ENCODE peak calls at places on chromosomes 5 and 9, in four cellular contexts. One of them, this sample, is unnamed.

GRCh38 chr9:8183618-8184017 is 384.0 kb upstream of the DMAC1 start:
- DNase-seq in HepG2: no peak
- DNase-seq in K562: no peak
- DNase-seq in GM12878: no peak
- DNase-seq in this sample: no peak

GRCh38 chr5:63822633-63823032 is 139.6 kb downstream of the HTR1A start:
- DNase-seq in HepG2: no peak
- DNase-seq in K562: no peak
- DNase-seq in GM12878: no peak
- DNase-seq in this sample: no peak

GRCh38 chr9:1100945-1101344 is 50.8 kb downstream of the DMRT2 start:
- DNase-seq in HepG2: peak
- DNase-seq in K562: no peak
- DNase-seq in GM12878: no peak
- DNase-seq in this sample: peak

GRCh38 chr5:134574521-134574920 is 49.1 kb downstream of the JADE2 start:
- DNase-seq in HepG2: no peak
- DNase-seq in K562: no peak
- DNase-seq in GM12878: no peak
- DNase-seq in this sample: no peak

GRCh38 chr5:37304888-37305287 is 55.7 kb upstream of the CPLANE1 start:
- DNase-seq in HepG2: no peak
- DNase-seq in K562: no peak
- DNase-seq in GM12878: no peak
- DNase-seq in this sample: no peak

GRCh38 chr5:111584651-111585050 is 72.3 kb upstream of the STARD4 start:
- DNase-seq in HepG2: no peak
- DNase-seq in K562: peak
- DNase-seq in GM12878: no peak
- DNase-seq in this sample: no peak

GRCh38 chr5:74762599-74762998 is 4.3 kb downstream of the GFM2 start:
- DNase-seq in HepG2: peak
- DNase-seq in K562: no peak
- DNase-seq in GM12878: no peak
- DNase-seq in this sample: peak

GRCh38 chr9:89359636-89360315 is 41.5 kb downstream of the SECISBP2 start:
- DNase-seq in HepG2: no peak
- DNase-seq in K562: no peak
- DNase-seq in GM12878: no peak
- DNase-seq in this sample: no peak

GRCh38 chr5:158569534-158569933 is 530.2 kb downstream of the EBF1 start:
- DNase-seq in HepG2: no peak
- DNase-seq in K562: no peak
- DNase-seq in GM12878: no peak
- DNase-seq in this sample: no peak

GRCh38 chr9:121498487-121499176 is 1.0 kb downstream of the GGTA1 start:
- DNase-seq in HepG2: no peak
- DNase-seq in K562: no peak
- DNase-seq in GM12878: no peak
- DNase-seq in this sample: peak

GRCh38 chr9:35051069-35051967 is 21.1 kb downstream of the VCP start:
- DNase-seq in HepG2: peak
- DNase-seq in K562: peak
- DNase-seq in GM12878: no peak
- DNase-seq in this sample: peak

GRCh38 chr5:581941-582340 is 30.2 kb upstream of the CEP72 start:
- DNase-seq in HepG2: no peak
- DNase-seq in K562: no peak
- DNase-seq in GM12878: no peak
- DNase-seq in this sample: no peak

GRCh38 chr5:1522601-1523479 is 920 bp downstream of the LPCAT1 start:
- DNase-seq in HepG2: no peak
- DNase-seq in K562: peak
- DNase-seq in GM12878: no peak
- DNase-seq in this sample: no peak

GRCh38 chr5:60604771-60605170 is 95.2 kb downstream of the DEPDC1B start:
- DNase-seq in HepG2: no peak
- DNase-seq in K562: no peak
- DNase-seq in GM12878: no peak
- DNase-seq in this sample: no peak

GRCh38 chr9:111052831-111053230 is 14.6 kb upstream of the LPAR1 start:
- DNase-seq in HepG2: no peak
- DNase-seq in K562: no peak
- DNase-seq in GM12878: no peak
- DNase-seq in this sample: no peak

GRCh38 chr5:31921852-31922305 is 252.2 kb downstream of the GOLPH3 start:
- DNase-seq in HepG2: no peak
- DNase-seq in K562: no peak
- DNase-seq in GM12878: no peak
- DNase-seq in this sample: no peak

GRCh38 chr9:107387401-107387800 is 102.2 kb downstream of the KLF4 start:
- DNase-seq in HepG2: no peak
- DNase-seq in K562: no peak
- DNase-seq in GM12878: no peak
- DNase-seq in this sample: no peak

GRCh38 chr5:89421035-89421434 is 538.1 kb upstream of the MEF2C start:
- DNase-seq in HepG2: no peak
- DNase-seq in K562: no peak
- DNase-seq in GM12878: no peak
- DNase-seq in this sample: no peak

GRCh38 chr9:4030751-4031150 is 269.1 kb downstream of the GLIS3 start:
- DNase-seq in HepG2: peak
- DNase-seq in K562: no peak
- DNase-seq in GM12878: no peak
- DNase-seq in this sample: no peak

GRCh38 chr9:84254972-84255371 is 85.6 kb downstream of the SLC28A3 start:
- DNase-seq in HepG2: no peak
- DNase-seq in K562: no peak
- DNase-seq in GM12878: no peak
- DNase-seq in this sample: no peak

DNA sequence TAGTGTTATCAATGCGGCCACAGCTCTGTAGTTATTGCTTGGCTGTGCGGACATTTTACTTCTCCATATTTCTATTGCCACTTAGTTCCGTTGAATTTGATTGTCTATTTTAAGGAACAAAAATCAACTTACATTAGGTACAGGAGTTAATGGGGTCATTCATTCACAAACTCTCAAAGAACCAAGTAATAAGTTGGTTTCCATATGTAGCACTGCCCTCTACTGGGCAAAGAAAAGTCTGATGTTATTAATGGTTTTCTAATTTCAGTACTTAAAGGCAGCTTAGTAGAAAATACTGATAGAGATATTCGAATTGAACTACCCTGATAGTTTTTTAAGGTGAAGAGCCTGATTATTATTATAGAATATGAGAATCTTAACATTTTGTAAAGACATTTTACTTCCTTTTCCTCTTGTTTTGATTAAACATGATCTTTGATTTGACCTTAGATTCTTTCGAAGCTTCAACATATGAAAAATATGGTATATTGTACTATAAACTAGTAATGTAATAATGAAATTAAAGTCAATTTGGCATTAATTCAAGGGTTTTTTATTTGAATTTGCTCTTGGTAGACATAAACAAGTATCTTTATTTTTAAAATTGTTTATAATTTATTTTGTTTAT is 119.5 kb upstream of the CTNND2 start:
- DNase-seq in HepG2: peak
- DNase-seq in K562: peak
- DNase-seq in GM12878: peak
- DNase-seq in this sample: peak
- TF ChIP-seq BHLHE40 in HepG2: no peak
- TF ChIP-seq BHLHE40 in K562: no peak
- TF ChIP-seq BHLHE40 in GM12878: no peak
- TF ChIP-seq BHLHE40 in this sample: no peak

GRCh38 chr5:7756453-7756852 is 94.5 kb downstream of the CFAP90 start:
- DNase-seq in HepG2: no peak
- DNase-seq in K562: no peak
- DNase-seq in GM12878: no peak
- DNase-seq in this sample: no peak
- TF ChIP-seq MYC in HepG2: no peak
- TF ChIP-seq MYC in K562: no peak
- TF ChIP-seq MYC in GM12878: no peak
- TF ChIP-seq MYC in this sample: no peak

DNA sequence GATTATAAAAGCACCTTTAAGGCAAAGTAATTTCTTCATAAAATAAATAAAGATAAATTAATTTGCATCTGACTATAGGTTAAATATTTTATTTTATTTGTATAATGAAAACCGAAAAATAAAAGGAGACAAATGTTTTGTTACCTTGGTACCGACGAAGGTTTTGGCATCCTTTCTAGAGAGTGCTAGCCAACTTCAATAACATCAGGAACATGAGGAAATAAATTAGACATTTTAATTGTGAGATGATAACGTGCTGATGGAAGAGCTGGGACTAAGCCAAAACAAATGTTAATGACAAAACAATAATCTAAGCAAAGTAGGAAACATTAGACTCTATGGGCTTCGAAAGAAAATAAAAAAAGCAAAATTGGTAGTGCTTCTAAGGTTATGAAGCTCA is 201.0 kb downstream of the IRX2 start:
- DNase-seq in HepG2: no peak
- DNase-seq in K562: no peak
- DNase-seq in GM12878: no peak
- DNase-seq in this sample: no peak
- TF ChIP-seq BHLHE40 in HepG2: no peak
- TF ChIP-seq BHLHE40 in K562: no peak
- TF ChIP-seq BHLHE40 in GM12878: no peak
- TF ChIP-seq BHLHE40 in this sample: no peak

GRCh38 chr9:13279284-13280162 is at the start of gene MPDZ:
- DNase-seq in HepG2: peak
- DNase-seq in K562: peak
- DNase-seq in GM12878: no peak
- DNase-seq in this sample: peak
- TF ChIP-seq MYC in HepG2: no peak
- TF ChIP-seq MYC in K562: no peak
- TF ChIP-seq MYC in GM12878: no peak
- TF ChIP-seq MYC in this sample: no peak

GRCh38 chr9:81410201-81410600 is 279.1 kb downstream of the TLE1 start:
- DNase-seq in HepG2: no peak
- DNase-seq in K562: no peak
- DNase-seq in GM12878: no peak
- DNase-seq in this sample: peak
- TF ChIP-seq BHLHE40 in HepG2: no peak
- TF ChIP-seq BHLHE40 in K562: no peak
- TF ChIP-seq BHLHE40 in GM12878: no peak
- TF ChIP-seq BHLHE40 in this sample: no peak

GRCh38 chr9:13900449-13900848 is 413.5 kb downstream of the NFIB start:
- DNase-seq in HepG2: no peak
- DNase-seq in K562: no peak
- DNase-seq in GM12878: no peak
- DNase-seq in this sample: no peak

GRCh38 chr9:13901176-13901575 is 412.8 kb downstream of the NFIB start:
- DNase-seq in HepG2: no peak
- DNase-seq in K562: no peak
- DNase-seq in GM12878: no peak
- DNase-seq in this sample: no peak

GRCh38 chr9:13904311-13904710 is 409.6 kb downstream of the NFIB start:
- DNase-seq in HepG2: no peak
- DNase-seq in K562: no peak
- DNase-seq in GM12878: no peak
- DNase-seq in this sample: no peak

GRCh38 chr9:13902286-13902685 is 411.7 kb downstream of the NFIB start:
- DNase-seq in HepG2: no peak
- DNase-seq in K562: no peak
- DNase-seq in GM12878: no peak
- DNase-seq in this sample: no peak

GRCh38 chr9:13904746-13905145 is 409.2 kb downstream of the NFIB start:
- DNase-seq in HepG2: no peak
- DNase-seq in K562: no peak
- DNase-seq in GM12878: no peak
- DNase-seq in this sample: no peak
- TF ChIP-seq MYC in HepG2: no peak
- TF ChIP-seq MYC in K562: no peak
- TF ChIP-seq MYC in GM12878: no peak
- TF ChIP-seq MYC in this sample: no peak

GRCh38 chr9:87135074-87135473 is 187.8 kb upstream of the GAS1 start:
- DNase-seq in HepG2: no peak
- DNase-seq in K562: no peak
- DNase-seq in GM12878: no peak
- DNase-seq in this sample: no peak
- TF ChIP-seq BHLHE40 in HepG2: no peak
- TF ChIP-seq BHLHE40 in K562: no peak
- TF ChIP-seq BHLHE40 in GM12878: no peak
- TF ChIP-seq BHLHE40 in this sample: no peak

GRCh38 chr5:173736923-173737412 is 120.5 kb upstream of the BOD1 start:
- DNase-seq in HepG2: peak
- DNase-seq in K562: peak
- DNase-seq in GM12878: peak
- DNase-seq in this sample: no peak

GRCh38 chr5:173735171-173735570 is 118.7 kb upstream of the BOD1 start:
- DNase-seq in HepG2: no peak
- DNase-seq in K562: no peak
- DNase-seq in GM12878: no peak
- DNase-seq in this sample: no peak

GRCh38 chr5:173735691-173736090 is 119.2 kb upstream of the BOD1 start:
- DNase-seq in HepG2: no peak
- DNase-seq in K562: no peak
- DNase-seq in GM12878: no peak
- DNase-seq in this sample: no peak

GRCh38 chr5:173734716-173735115 is 118.3 kb upstream of the BOD1 start:
- DNase-seq in HepG2: no peak
- DNase-seq in K562: no peak
- DNase-seq in GM12878: no peak
- DNase-seq in this sample: no peak

GRCh38 chr5:173736374-173736773 is 119.9 kb upstream of the BOD1 start:
- DNase-seq in HepG2: peak
- DNase-seq in K562: no peak
- DNase-seq in GM12878: no peak
- DNase-seq in this sample: no peak
- TF ChIP-seq MYC in HepG2: no peak
- TF ChIP-seq MYC in K562: no peak
- TF ChIP-seq MYC in GM12878: no peak
- TF ChIP-seq MYC in this sample: no peak

GRCh38 chr9:109192732-109193361 is 25.8 kb upstream of the FRRS1L start:
- DNase-seq in HepG2: peak
- DNase-seq in K562: peak
- DNase-seq in GM12878: no peak
- DNase-seq in this sample: peak
- TF ChIP-seq BHLHE40 in HepG2: no peak
- TF ChIP-seq BHLHE40 in K562: no peak
- TF ChIP-seq BHLHE40 in GM12878: no peak
- TF ChIP-seq BHLHE40 in this sample: no peak

GRCh38 chr5:6849569-6849968 is 136.3 kb downstream of the TENT4A start:
- DNase-seq in HepG2: no peak
- DNase-seq in K562: no peak
- DNase-seq in GM12878: no peak
- DNase-seq in this sample: no peak
- TF ChIP-seq MYC in HepG2: no peak
- TF ChIP-seq MYC in K562: no peak
- TF ChIP-seq MYC in GM12878: no peak
- TF ChIP-seq MYC in this sample: no peak

This sample was measured in A549.